ENCODE peak calls at places on chromosome 5, in six cellular contexts. E, T, L, S, J and O are unnamed samples.

GRCh38 chr5:139178582-139178917 is 19.6 kb downstream of the SIL1 start:
- DNase-seq in E (no peak), T (no peak), L (no peak), S (no peak), J (no peak), O (no peak)

GRCh38 chr5:107469485-107469884 is 201.3 kb downstream of the EFNA5 start:
- DNase-seq in E (no peak), T (peak; percentile 95), L (peak; percentile 66), S (peak; percentile 78), J (peak; percentile 50), O (peak; percentile 78)

GRCh38 chr5:43554497-43554896 is 2.4 kb downstream of the PAIP1 start:
- DNase-seq in E (no peak), T (no peak), L (no peak), S (no peak), J (no peak), O (no peak)

GRCh38 chr5:172776235-172776594 is 5.2 kb upstream of the DUSP1 start:
- DNase-seq in E (no peak), T (no peak), L (no peak), S (no peak), J (no peak), O (no peak)

GRCh38 chr5:6712136-6712581 is 1.1 kb upstream of the TENT4A start:
- DNase-seq in E (peak; percentile 47), T (peak; percentile 55), L (peak; percentile 56), S (peak; percentile 61), J (no peak), O (no peak)

GRCh38 chr5:141872496-141873356 is 5.5 kb downstream of the PCDH1 start:
- DNase-seq in E (no peak), T (no peak), L (no peak), S (no peak), J (no peak), O (no peak)

GRCh38 chr5:53019320-53019719 is 30.2 kb downstream of the ITGA2 start:
- DNase-seq in E (no peak), T (peak; percentile 79), L (peak; percentile 51), S (peak; percentile 86), J (peak; percentile 33), O (no peak)

GRCh38 chr5:61999371-61999770 is 306.6 kb upstream of the KIF2A start:
- DNase-seq in E (no peak), T (peak; percentile 80), L (no peak), S (peak; percentile 15), J (no peak), O (no peak)

GRCh38 chr5:74026310-74026709 is 400.3 kb downstream of the ARHGEF28 start:
- DNase-seq in E (no peak), T (no peak), L (no peak), S (no peak), J (no peak), O (no peak)

GRCh38 chr5:146528232-146528631 is 12.2 kb upstream of the GPR151 start:
- DNase-seq in E (no peak), T (no peak), L (no peak), S (no peak), J (no peak), O (no peak)
- TF ChIP-seq CTCF in E (no peak), T (no peak), L (no peak), S (no peak), J (peak; percentile 26), O (peak; percentile 16)

DNA sequence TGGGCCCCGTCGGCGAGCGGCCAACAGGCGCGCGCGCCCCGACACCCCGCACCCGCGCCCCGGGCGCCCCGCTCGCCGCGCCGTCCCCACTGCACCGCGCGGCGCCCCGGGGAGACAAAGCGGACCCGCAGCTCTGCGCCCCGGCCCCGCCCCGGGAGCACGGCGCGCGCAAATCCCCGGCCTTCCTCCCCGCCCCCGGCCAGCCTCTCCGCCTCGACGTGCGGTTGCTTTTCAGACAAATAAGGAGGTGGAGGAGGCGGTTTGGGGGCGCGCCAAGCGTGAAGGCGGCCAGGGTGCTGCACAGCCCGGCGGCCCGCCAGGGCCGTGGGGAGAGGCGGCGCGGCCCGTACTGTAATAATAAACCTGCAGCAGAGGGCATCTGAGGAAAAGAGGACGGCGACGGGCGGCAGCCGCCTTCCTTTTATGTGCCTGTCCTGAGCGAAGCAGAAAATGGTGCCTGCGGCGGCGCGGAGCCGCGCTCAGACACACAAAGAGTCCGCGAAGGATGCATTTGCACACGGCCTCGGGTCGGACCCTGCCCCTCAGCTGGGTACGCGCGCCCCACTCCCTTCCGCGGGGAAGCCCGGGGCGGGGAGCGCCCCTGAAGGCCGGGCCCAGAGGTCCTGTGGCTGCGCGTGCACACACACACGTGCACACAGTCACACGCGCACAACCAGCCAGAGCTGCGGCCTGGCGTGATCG is 739 bp upstream of the NREP start:
- DNase-seq in E (peak; percentile 67), T (peak; percentile 86), L (peak; percentile 90), S (peak; percentile 93), J (peak; percentile 55), O (peak; percentile 85)
- TF ChIP-seq CTCF in E (peak; percentile 5), T (no peak), L (no peak), S (no peak), J (no peak), O (peak; percentile 11)

GRCh38 chr5:175344331-175345200 is 99.4 kb downstream of the DRD1 start:
- DNase-seq in E (no peak), T (no peak), L (no peak), S (no peak), J (peak; percentile 71), O (no peak)
- TF ChIP-seq CTCF in E (no peak), T (no peak), L (no peak), S (no peak), J (no peak), O (no peak)

DNA sequence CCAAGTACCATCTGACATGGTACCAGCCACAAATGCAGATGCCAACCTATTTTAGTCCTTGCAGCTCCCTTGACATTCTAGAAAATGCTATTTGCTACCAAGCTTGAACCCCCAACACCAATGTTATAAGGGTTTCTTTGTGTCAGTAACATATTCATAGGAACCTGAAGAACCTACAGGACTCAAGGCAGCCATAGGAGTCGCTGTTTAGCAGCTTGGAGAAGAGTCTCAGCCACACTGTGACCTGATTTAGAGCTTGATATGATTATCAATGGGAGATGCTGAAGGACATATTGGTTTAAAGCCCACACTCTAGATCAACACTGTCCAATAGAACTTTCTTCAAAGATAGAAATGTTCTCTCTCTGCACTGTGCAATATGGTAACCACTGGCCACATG is 6.4 kb upstream of the ZFR start:
- DNase-seq in E (no peak), T (peak; percentile 25), L (no peak), S (no peak), J (peak; percentile 19), O (no peak)
- TF ChIP-seq CTCF in E (peak; percentile 44), T (peak; percentile 40), L (no peak), S (peak; percentile 12), J (peak; percentile 57), O (peak; percentile 30)

GRCh38 chr5:10460252-10460906 is 18.7 kb downstream of the ROPN1L start:
- DNase-seq in E (no peak), T (no peak), L (no peak), S (no peak), J (no peak), O (no peak)
- TF ChIP-seq CTCF in E (no peak), T (no peak), L (no peak), S (no peak), J (no peak), O (no peak)

DNA sequence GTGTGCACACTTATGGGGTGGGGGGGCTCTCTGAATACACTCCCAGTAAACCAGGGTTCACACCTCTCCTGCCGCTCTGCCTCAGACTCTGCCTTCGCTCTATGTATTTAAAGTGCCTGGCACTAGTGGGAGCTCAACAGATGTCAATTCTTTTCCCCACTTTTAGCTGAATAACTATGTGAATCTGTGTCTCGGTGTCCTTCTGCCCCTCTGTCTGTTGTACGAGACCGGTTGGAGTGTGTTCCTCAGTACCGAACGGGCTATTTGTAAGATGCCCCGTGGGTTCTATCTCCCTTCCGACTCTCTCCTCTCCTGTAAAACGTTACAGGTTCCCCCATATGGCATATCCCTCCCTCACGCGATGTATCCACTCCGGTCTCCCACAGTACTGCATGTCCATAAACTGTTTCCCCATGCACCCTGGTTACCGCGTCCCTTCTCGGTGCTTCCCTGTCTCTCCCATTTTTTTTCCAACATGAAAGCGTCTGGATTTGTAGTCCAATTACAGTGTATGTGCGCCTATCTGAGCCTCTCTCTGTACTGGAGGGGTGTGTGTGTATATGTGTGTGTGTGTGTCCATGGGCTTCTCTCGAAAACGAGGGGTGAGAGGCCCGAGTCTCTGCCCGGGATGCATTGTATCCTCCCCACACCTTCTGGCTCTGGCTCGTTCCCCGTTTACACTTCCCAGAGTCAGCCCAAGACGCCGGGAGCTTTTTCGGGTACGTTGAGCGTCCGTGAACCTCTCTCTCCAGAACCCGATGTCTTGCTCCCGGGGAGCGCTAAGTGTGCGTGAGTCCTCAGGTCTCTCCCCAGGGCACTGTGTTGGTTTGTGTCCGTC is 1.5 kb downstream of the ELL2 start:
- DNase-seq in E (no peak), T (no peak), L (peak; percentile 25), S (no peak), J (no peak), O (no peak)
- TF ChIP-seq CTCF in E (no peak), T (no peak), L (no peak), S (no peak), J (no peak), O (no peak)

GRCh38 chr5:129096382-129096991 is 1.9 kb downstream of the ISOC1 start:
- DNase-seq in E (no peak), T (peak; percentile 33), L (no peak), S (no peak), J (no peak), O (no peak)

GRCh38 chr5:129094924-129095797 is 612 bp downstream of the ISOC1 start:
- DNase-seq in E (peak; percentile 47), T (peak; percentile 28), L (peak; percentile 75), S (peak; percentile 25), J (no peak), O (peak; percentile 16)

GRCh38 chr5:129097498-129098296 is 3.1 kb downstream of the ISOC1 start:
- DNase-seq in E (no peak), T (peak; percentile 68), L (no peak), S (no peak), J (no peak), O (no peak)

GRCh38 chr5:129098488-129099183 is 4.1 kb downstream of the ISOC1 start:
- DNase-seq in E (no peak), T (no peak), L (no peak), S (no peak), J (no peak), O (no peak)

GRCh38 chr5:129094087-129094923 is at the start of gene ISOC1:
- DNase-seq in E (peak; percentile 80), T (peak; percentile 94), L (peak; percentile 98), S (peak; percentile 93), J (peak; percentile 74), O (peak; percentile 74)
- TF ChIP-seq CTCF in E (no peak), T (no peak), L (peak; percentile 11), S (no peak), J (peak; percentile 2), O (no peak)

GRCh38 chr5:108748354-108749129 is 845 bp downstream of the FER start:
- DNase-seq in E (peak; percentile 94), T (peak; percentile 100), L (peak; percentile 99), S (peak; percentile 99), J (peak; percentile 98), O (peak; percentile 98)
- TF ChIP-seq CTCF in E (peak; percentile 23), T (no peak), L (no peak), S (no peak), J (peak; percentile 5), O (peak; percentile 11)